ENCODE peak calls at places on chromosomes 1 and 21, in six cellular contexts. One of them, this sample, is unnamed.

GRCh38 chr1:4585216-4585615 is 69.2 kb upstream of the AJAP1 start:
- DNase-seq in naive B cell: no peak
- DNase-seq in NCI-H2171 treated with DMSO at 0.1 percent for 48 hours: no peak
- DNase-seq in type B pancreatic cell: no peak
- DNase-seq in stimulated activated CD4-positive, alpha-beta T cell treated with anti-CD3 and anti-CD28 coated beads, Interleukin-1b, Interleukin-23, amount 100 ng/mL, for 1 hour: peak; percentile 10
- DNase-seq in stomach: no peak
- DNase-seq in this sample: no peak

GRCh38 chr1:161549652-161550051 is at the start of gene FCGR3A:
- DNase-seq in type B pancreatic cell: no peak
- DNase-seq in naive B cell: no peak
- DNase-seq in stimulated activated CD4-positive, alpha-beta T cell treated with anti-CD3 and anti-CD28 coated beads, Interleukin-1b, Interleukin-23, amount 100 ng/mL, for 1 hour: no peak
- DNase-seq in stomach: no peak
- DNase-seq in NCI-H2171 treated with DMSO at 0.1 percent for 48 hours: no peak
- DNase-seq in this sample: no peak

GRCh38 chr1:15279576-15280230 is 32.7 kb downstream of the FHAD1 start:
- DNase-seq in type B pancreatic cell: no peak
- DNase-seq in NCI-H2171 treated with DMSO at 0.1 percent for 48 hours: no peak
- DNase-seq in naive B cell: no peak
- DNase-seq in stimulated activated CD4-positive, alpha-beta T cell treated with anti-CD3 and anti-CD28 coated beads, Interleukin-1b, Interleukin-23, amount 100 ng/mL, for 1 hour: no peak
- DNase-seq in stomach: no peak
- DNase-seq in this sample: no peak

GRCh38 chr1:55547441-55547840 is 332.3 kb upstream of the USP24 start:
- DNase-seq in stomach: no peak
- DNase-seq in naive B cell: no peak
- DNase-seq in type B pancreatic cell: no peak
- DNase-seq in stimulated activated CD4-positive, alpha-beta T cell treated with anti-CD3 and anti-CD28 coated beads, Interleukin-1b, Interleukin-23, amount 100 ng/mL, for 1 hour: no peak
- DNase-seq in NCI-H2171 treated with DMSO at 0.1 percent for 48 hours: peak; percentile 97
- DNase-seq in this sample: no peak

GRCh38 chr21:16842716-16843115 is 670.1 kb upstream of the CXADR start:
- DNase-seq in NCI-H2171 treated with DMSO at 0.1 percent for 48 hours: peak; percentile 55
- DNase-seq in type B pancreatic cell: no peak
- DNase-seq in stimulated activated CD4-positive, alpha-beta T cell treated with anti-CD3 and anti-CD28 coated beads, Interleukin-1b, Interleukin-23, amount 100 ng/mL, for 1 hour: no peak
- DNase-seq in naive B cell: no peak
- DNase-seq in stomach: no peak
- DNase-seq in this sample: no peak

GRCh38 chr1:180515857-180516388 is 13.5 kb upstream of the ACBD6 start:
- DNase-seq in naive B cell: peak; percentile 50
- DNase-seq in stomach: peak; percentile 63
- DNase-seq in stimulated activated CD4-positive, alpha-beta T cell treated with anti-CD3 and anti-CD28 coated beads, Interleukin-1b, Interleukin-23, amount 100 ng/mL, for 1 hour: peak; percentile 18
- DNase-seq in NCI-H2171 treated with DMSO at 0.1 percent for 48 hours: peak; percentile 86
- DNase-seq in type B pancreatic cell: no peak
- DNase-seq in this sample: peak; percentile 62

GRCh38 chr1:192516776-192517297 is 58.7 kb upstream of the RGS1 start:
- DNase-seq in naive B cell: peak; percentile 89
- DNase-seq in stimulated activated CD4-positive, alpha-beta T cell treated with anti-CD3 and anti-CD28 coated beads, Interleukin-1b, Interleukin-23, amount 100 ng/mL, for 1 hour: no peak
- DNase-seq in type B pancreatic cell: no peak
- DNase-seq in NCI-H2171 treated with DMSO at 0.1 percent for 48 hours: no peak
- DNase-seq in stomach: no peak
- DNase-seq in this sample: peak; percentile 36

GRCh38 chr1:2810899-2811525 is 9.5 kb upstream of the TTC34 start:
- DNase-seq in NCI-H2171 treated with DMSO at 0.1 percent for 48 hours: no peak
- DNase-seq in stimulated activated CD4-positive, alpha-beta T cell treated with anti-CD3 and anti-CD28 coated beads, Interleukin-1b, Interleukin-23, amount 100 ng/mL, for 1 hour: no peak
- DNase-seq in naive B cell: no peak
- DNase-seq in type B pancreatic cell: no peak
- DNase-seq in stomach: no peak
- DNase-seq in this sample: no peak

GRCh38 chr1:1344672-1345361 is 4.4 kb downstream of the DVL1 start:
- DNase-seq in type B pancreatic cell: no peak
- DNase-seq in NCI-H2171 treated with DMSO at 0.1 percent for 48 hours: no peak
- DNase-seq in naive B cell: no peak
- DNase-seq in stomach: peak; percentile 68
- DNase-seq in stimulated activated CD4-positive, alpha-beta T cell treated with anti-CD3 and anti-CD28 coated beads, Interleukin-1b, Interleukin-23, amount 100 ng/mL, for 1 hour: no peak
- DNase-seq in this sample: peak; percentile 62

GRCh38 chr1:169340882-169341281 is 26.7 kb downstream of the NME7 start:
- DNase-seq in stimulated activated CD4-positive, alpha-beta T cell treated with anti-CD3 and anti-CD28 coated beads, Interleukin-1b, Interleukin-23, amount 100 ng/mL, for 1 hour: no peak
- DNase-seq in naive B cell: no peak
- DNase-seq in NCI-H2171 treated with DMSO at 0.1 percent for 48 hours: no peak
- DNase-seq in type B pancreatic cell: no peak
- DNase-seq in stomach: no peak
- DNase-seq in this sample: no peak